ENCODE peak calls at places on chromosomes 1 and 21, in ten cellular contexts. Z, U, Q, M, W, K, Y, H, X and E are unnamed samples. For H3K4me1, the result is how much of the 10 kb centered on the place peaks cover.

GRCh38 chr1:8097077-8097799 is 71.1 kb upstream of the ERRFI1 start:
- DNase-seq in Z (peak), U (peak), Q (no peak), M (peak), W (peak), K (no peak), Y (no peak), H (no peak), X (no peak), E (peak)

GRCh38 chr1:181423301-181423918 is 59.9 kb upstream of the CACNA1E start:
- DNase-seq in Z (peak), U (peak), Q (no peak), M (no peak), W (peak), K (peak), Y (peak), H (peak), X (peak), E (peak)

GRCh38 chr21:25929859-25930520 is 195.2 kb downstream of the GABPA start:
- DNase-seq in Z (no peak), U (no peak), Q (peak), M (no peak), W (peak), K (no peak), Y (peak), H (no peak), X (no peak), E (peak)

GRCh38 chr1:158180741-158181576 is at the start of gene CD1D:
- DNase-seq in Z (no peak), U (no peak), Q (peak), M (no peak), W (no peak), K (peak), Y (peak), H (peak), X (no peak), E (no peak)

GRCh38 chr1:54390655-54391054 is 15.5 kb downstream of the SSBP3 start:
- DNase-seq in Z (no peak), U (no peak), Q (no peak), M (no peak), W (no peak), K (peak), Y (no peak), H (peak), X (no peak), E (no peak)

GRCh38 chr1:6688757-6689156 is 12.9 kb downstream of the DNAJC11 start:
- DNase-seq in Z (no peak), U (no peak), Q (no peak), M (no peak), W (peak), K (no peak), Y (no peak), H (no peak), X (no peak), E (no peak)

GRCh38 chr21:21010698-21011097 is 12.5 kb downstream of the NCAM2 start:
- DNase-seq in Z (no peak), U (no peak), Q (no peak), M (no peak), W (no peak), K (no peak), Y (peak), H (no peak), X (no peak), E (no peak)

GRCh38 chr1:180117764-180118116 is 36.9 kb upstream of the QSOX1 start:
- DNase-seq in Z (peak), U (no peak), Q (no peak), M (peak), W (peak), K (no peak), Y (no peak), H (no peak), X (no peak), E (no peak)

GRCh38 chr1:160205242-160205973 is at the start of gene PEA15:
- DNase-seq in Z (peak), U (peak), Q (peak), M (peak), W (no peak), K (peak), Y (peak), H (peak), X (peak), E (peak)

GRCh38 chr1:20359451-20360330 is 69.0 kb downstream of the VWA5B1 start:
- DNase-seq in Z (peak), U (no peak), Q (no peak), M (no peak), W (no peak), K (no peak), Y (no peak), H (no peak), X (no peak), E (no peak)

GRCh38 chr1:67371681-67372080 is 58.5 kb downstream of the SERBP1 start:
- DNase-seq in Z (no peak), U (no peak), Q (no peak), M (no peak), W (peak), K (no peak), Y (no peak), H (no peak), X (no peak), E (no peak)

GRCh38 chr1:37718181-37718900 is 26.0 kb downstream of the CDCA8 start:
- DNase-seq in Z (no peak), U (no peak), Q (no peak), M (no peak), W (no peak), K (no peak), Y (no peak), H (no peak), X (no peak), E (no peak)

GRCh38 chr1:206114692-206115430 is 2.3 kb downstream of the AVPR1B start:
- DNase-seq in Z (no peak), U (no peak), Q (no peak), M (no peak), W (peak), K (no peak), Y (no peak), H (no peak), X (no peak), E (no peak)

GRCh38 chr1:147209825-147210821 is 15.0 kb downstream of the FMO5 start:
- DNase-seq in Z (no peak), U (no peak), Q (no peak), M (no peak), W (no peak), K (no peak), Y (no peak), H (no peak), X (no peak), E (no peak)
- H3K4me1 ChIP-seq in Z (under half), U (under half), Q (under half), M (under half), W (under half), K (under half), Y (under half), H (under half), X (under half), E (under half)

GRCh38 chr1:230145953-230146476 is 79.0 kb downstream of the GALNT2 start:
- DNase-seq in Z (no peak), U (no peak), Q (no peak), M (no peak), W (no peak), K (no peak), Y (no peak), H (no peak), X (no peak), E (no peak)
- H3K4me3 ChIP-seq in Z (no peak), U (no peak), Q (no peak), M (no peak), W (no peak), K (no peak), Y (no peak), H (no peak), X (no peak), E (no peak)

GRCh38 chr1:27575861-27576331 is 28.0 kb downstream of the AHDC1 start:
- DNase-seq in Z (no peak), U (no peak), Q (peak), M (no peak), W (no peak), K (peak), Y (peak), H (peak), X (no peak), E (no peak)
- H3K27ac ChIP-seq in Z (no peak), U (no peak), Q (peak), M (peak), W (peak), K (peak), Y (peak), H (peak), X (no peak), E (no peak)

DNA sequence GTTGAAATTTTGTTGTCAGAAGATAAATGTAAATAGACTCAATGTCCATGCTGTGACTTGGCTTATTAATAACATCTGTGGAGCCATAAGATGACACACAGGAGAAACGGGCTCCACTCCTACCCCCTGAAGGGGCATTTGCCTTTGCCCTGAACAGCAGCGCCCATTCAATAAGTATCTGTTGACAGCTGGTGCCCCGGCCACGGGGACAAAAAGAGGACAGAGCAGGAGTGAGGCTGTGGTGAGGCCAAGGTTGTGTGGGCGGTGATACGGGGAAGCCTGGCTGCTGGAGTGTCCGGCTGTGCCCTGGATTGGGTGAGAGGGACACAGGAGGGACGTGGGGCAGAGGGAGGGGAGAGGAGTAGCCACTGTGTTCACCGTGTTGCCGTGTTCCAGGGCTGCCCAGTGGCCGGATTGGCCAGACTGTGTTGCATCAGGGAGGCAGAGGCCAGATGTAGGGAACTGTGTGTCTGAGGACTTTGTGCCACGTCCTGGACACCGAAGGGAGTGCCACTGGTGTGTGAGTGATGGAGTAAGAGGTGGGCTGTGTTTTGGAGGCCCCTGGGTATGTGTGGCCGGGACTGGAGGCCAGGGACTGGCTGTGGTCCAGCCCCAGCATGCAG is 15.1 kb downstream of the PRMT2 start:
- DNase-seq in Z (no peak), U (no peak), Q (no peak), M (no peak), W (no peak), K (peak), Y (no peak), H (peak), X (no peak), E (no peak)
- H3K4me1 ChIP-seq in Z (under half), U (under half), Q (under half), M (under half), W (under half), K (under half), Y (under half), H (under half), X (under half), E (under half)

DNA sequence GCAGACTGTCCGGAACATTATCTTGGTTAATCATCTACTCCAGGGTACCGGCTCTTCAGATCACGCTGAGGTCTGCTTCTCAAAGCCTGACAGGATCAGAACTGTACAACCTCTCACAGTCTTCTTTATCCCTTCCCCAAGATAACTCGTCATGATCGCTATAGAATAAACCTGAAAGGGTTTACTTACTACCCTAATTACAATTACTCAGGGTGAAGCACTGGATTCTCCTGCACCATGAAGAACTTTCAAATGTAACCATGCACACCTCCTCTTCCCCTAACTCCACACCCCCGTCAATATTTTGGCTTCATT is 58.0 kb downstream of the TGFBR3 start:
- DNase-seq in Z (no peak), U (no peak), Q (no peak), M (no peak), W (no peak), K (no peak), Y (no peak), H (no peak), X (no peak), E (no peak)
- H3K4me3 ChIP-seq in Z (no peak), U (no peak), Q (no peak), M (no peak), W (no peak), K (no peak), Y (no peak), H (no peak), X (no peak), E (no peak)